ENCODE peak calls at places on chromosomes 4 and X, in four cellular contexts. T is activated T-helper 1 cell treated with anti-CD3 and anti-CD28 coated beads, Interleukin-2, amount 50 U/mL, for 16 hours; U is activated naive CD4-positive, alpha-beta T cell treated with anti-CD3 and anti-CD28 coated beads, Interleukin-2, amount 10 ng/mL, durations not matched to agents 7 days and 5 days; O is GM10248. B is an unnamed sample.

GRCh38 chr4:186345184-186345583 is 79.2 kb downstream of the F11 start:
- DNase-seq in T (no peak), U (no peak), O (no peak), B (no peak)

GRCh38 chr4:87977521-87978278 is 2.2 kb downstream of the SPP1 start:
- DNase-seq in T (no peak), U (no peak), O (no peak), B (no peak)

GRCh38 chr4:38562751-38563198 is 101.2 kb upstream of the KLF3 start:
- DNase-seq in T (no peak), U (no peak), O (no peak), B (peak)

GRCh38 chrX:98422530-98422929 is 1538.8 kb downstream of the RPA4 start:
- DNase-seq in T (no peak), U (no peak), O (no peak), B (no peak)

GRCh38 chr4:77818077-77818666 is 996 bp downstream of the CNOT6L start:
- DNase-seq in T (peak), U (peak), O (peak), B (peak)

GRCh38 chrX:118698516-118699247 is 28.7 kb upstream of the IL13RA1 start:
- DNase-seq in T (no peak), U (no peak), O (no peak), B (no peak)

GRCh38 chr4:48190839-48191238 is 56.8 kb upstream of the TXK start:
- DNase-seq in T (no peak), U (no peak), O (no peak), B (no peak)

GRCh38 chr4:78747328-78747946 is 28.7 kb upstream of the BMP2K start:
- DNase-seq in T (no peak), U (no peak), O (no peak), B (no peak)

GRCh38 chr4:113436360-113436759 is 325.2 kb downstream of the CAMK2D start:
- DNase-seq in T (no peak), U (no peak), O (no peak), B (no peak)

GRCh38 chr4:102566426-102566825 is 65.3 kb downstream of the NFKB1 start:
- DNase-seq in T (no peak), U (no peak), O (no peak), B (no peak)

GRCh38 chr4:23660865-23661264 is 229.0 kb downstream of the PPARGC1A start:
- DNase-seq in T (no peak), U (no peak), O (no peak), B (no peak)

GRCh38 chrX:9252182-9252581 is 212.7 kb upstream of the TBL1X start:
- DNase-seq in T (no peak), U (no peak), O (no peak), B (no peak)

GRCh38 chr4:6692806-6693205 is 872 bp upstream of the S100P start:
- DNase-seq in T (no peak), U (no peak), O (no peak), B (no peak)

GRCh38 chr4:140094701-140095420 is 59.1 kb downstream of the MAML3 start:
- DNase-seq in T (no peak), U (peak), O (no peak), B (peak)

GRCh38 chr4:176306837-176307590 is 12.8 kb upstream of the SPCS3 start:
- DNase-seq in T (no peak), U (no peak), O (no peak), B (no peak)